ENCODE peak calls at places on chromosomes 12 and 14, in four cellular contexts. J is activated CD4-positive, CD25-positive, alpha-beta regulatory T cell; B is HepG2; F is lower leg skin. A is an unnamed sample.
A peak's percentile ranks its signal among the peaks of the same experiment; 100 is the strongest.

GRCh38 chr14:52873694-52874093 is 77.2 kb downstream of the FERMT2 start:
- DNase-seq in J (no peak), B (no peak), F (no peak), A (no peak)

GRCh38 chr12:109759076-109759420 is 45.4 kb downstream of the FAM222A start:
- DNase-seq in J (no peak), B (no peak), F (peak; percentile 42), A (peak; percentile 2)

GRCh38 chr14:104883681-104884361 is 18.8 kb downstream of the CEP170B start:
- DNase-seq in J (no peak), B (no peak), F (no peak), A (no peak)

GRCh38 chr12:125610292-125610691 is 545.1 kb downstream of the AACS start:
- DNase-seq in J (no peak), B (no peak), F (no peak), A (no peak)

GRCh38 chr12:62802981-62803380 is 132.0 kb downstream of the PPM1H start:
- DNase-seq in J (no peak), B (no peak), F (no peak), A (no peak)

GRCh38 chr14:68734231-68734732 is 58.6 kb downstream of the ZFP36L1 start:
- DNase-seq in J (peak; percentile 11), B (no peak), F (no peak), A (no peak)

GRCh38 chr12:4307593-4308333 is 13.2 kb upstream of the TIGAR start:
- DNase-seq in J (no peak), B (peak; percentile 79), F (peak; percentile 87), A (no peak)

GRCh38 chr12:39138268-39138667 is 232.9 kb upstream of the CPNE8 start:
- DNase-seq in J (no peak), B (no peak), F (no peak), A (no peak)

GRCh38 chr14:94654071-94654974 is 42.1 kb downstream of the SERPINA3 start:
- DNase-seq in J (no peak), B (peak; percentile 74), F (peak; percentile 48), A (no peak)